ENCODE peak calls at places on chromosomes 4 and X, in eight cellular contexts. One of them, this sample, is unnamed.
A peak's percentile ranks its signal among the peaks of the same experiment; 100 is the strongest.

GRCh38 chrX:100654256-100654655 is 10.3 kb downstream of the SRPX2 start:
- DNase-seq in colonic mucosa: peak; percentile 50
- DNase-seq in left ventricle myocardium inferior: no peak
- DNase-seq in DND-41: no peak
- DNase-seq in heart right ventricle: no peak
- DNase-seq in ovary: no peak
- DNase-seq in neural progenitor cell: peak; percentile 9
- DNase-seq in IMR-90: peak; percentile 32
- DNase-seq in this sample: peak; percentile 30

GRCh38 chrX:16671005-16671404 is 21.0 kb downstream of the S100G start:
- DNase-seq in colonic mucosa: no peak
- DNase-seq in left ventricle myocardium inferior: no peak
- DNase-seq in DND-41: no peak
- DNase-seq in heart right ventricle: no peak
- DNase-seq in ovary: no peak
- DNase-seq in neural progenitor cell: peak; percentile 57
- DNase-seq in IMR-90: peak; percentile 72
- DNase-seq in this sample: no peak

GRCh38 chr4:147777456-147778091 is 45.7 kb downstream of the ARHGAP10 start:
- DNase-seq in colonic mucosa: no peak
- DNase-seq in left ventricle myocardium inferior: no peak
- DNase-seq in DND-41: no peak
- DNase-seq in heart right ventricle: no peak
- DNase-seq in ovary: no peak
- DNase-seq in neural progenitor cell: no peak
- DNase-seq in IMR-90: peak; percentile 34
- DNase-seq in this sample: no peak

GRCh38 chr4:48854982-48855381 is 24.1 kb downstream of the OCIAD1 start:
- DNase-seq in colonic mucosa: no peak
- DNase-seq in left ventricle myocardium inferior: no peak
- DNase-seq in DND-41: no peak
- DNase-seq in heart right ventricle: no peak
- DNase-seq in ovary: no peak
- DNase-seq in neural progenitor cell: no peak
- DNase-seq in IMR-90: no peak
- DNase-seq in this sample: no peak

GRCh38 chrX:69616520-69617203 is 749 bp downstream of the EDA start:
- DNase-seq in colonic mucosa: peak; percentile 20
- DNase-seq in left ventricle myocardium inferior: peak; percentile 33
- DNase-seq in DND-41: no peak
- DNase-seq in heart right ventricle: peak; percentile 6
- DNase-seq in ovary: peak; percentile 18
- DNase-seq in neural progenitor cell: peak; percentile 46
- DNase-seq in IMR-90: no peak
- DNase-seq in this sample: peak; percentile 13

GRCh38 chr4:46937493-46937892 is 28.4 kb upstream of the COX7B2 start:
- DNase-seq in colonic mucosa: no peak
- DNase-seq in left ventricle myocardium inferior: no peak
- DNase-seq in DND-41: no peak
- DNase-seq in heart right ventricle: no peak
- DNase-seq in ovary: no peak
- DNase-seq in neural progenitor cell: no peak
- DNase-seq in IMR-90: no peak
- DNase-seq in this sample: no peak

GRCh38 chr4:170581969-170582368 is 492.2 kb upstream of the AADAT start:
- DNase-seq in colonic mucosa: no peak
- DNase-seq in left ventricle myocardium inferior: no peak
- DNase-seq in DND-41: no peak
- DNase-seq in heart right ventricle: no peak
- DNase-seq in ovary: no peak
- DNase-seq in neural progenitor cell: no peak
- DNase-seq in IMR-90: no peak
- DNase-seq in this sample: no peak

GRCh38 chr4:107862658-107863057 is 37.9 kb downstream of the SGMS2 start:
- DNase-seq in colonic mucosa: peak; percentile 25
- DNase-seq in left ventricle myocardium inferior: no peak
- DNase-seq in DND-41: no peak
- DNase-seq in heart right ventricle: peak; percentile 9
- DNase-seq in ovary: no peak
- DNase-seq in neural progenitor cell: no peak
- DNase-seq in IMR-90: peak; percentile 63
- DNase-seq in this sample: no peak

GRCh38 chr4:101081695-101082369 is 265.5 kb downstream of the PPP3CA start:
- DNase-seq in colonic mucosa: no peak
- DNase-seq in left ventricle myocardium inferior: no peak
- DNase-seq in DND-41: no peak
- DNase-seq in heart right ventricle: no peak
- DNase-seq in ovary: no peak
- DNase-seq in neural progenitor cell: no peak
- DNase-seq in IMR-90: no peak
- DNase-seq in this sample: no peak

GRCh38 chr4:86329431-86329830 is 30.4 kb downstream of the MAPK10 start:
- DNase-seq in colonic mucosa: no peak
- DNase-seq in left ventricle myocardium inferior: no peak
- DNase-seq in DND-41: no peak
- DNase-seq in heart right ventricle: no peak
- DNase-seq in ovary: no peak
- DNase-seq in neural progenitor cell: no peak
- DNase-seq in IMR-90: no peak
- DNase-seq in this sample: no peak

GRCh38 chr4:56424697-56425514 is 10.5 kb downstream of the PPAT start:
- DNase-seq in colonic mucosa: peak; percentile 44
- DNase-seq in left ventricle myocardium inferior: no peak
- DNase-seq in DND-41: no peak
- DNase-seq in heart right ventricle: peak; percentile 30
- DNase-seq in ovary: no peak
- DNase-seq in neural progenitor cell: no peak
- DNase-seq in IMR-90: peak; percentile 45
- DNase-seq in this sample: no peak

GRCh38 chr4:10891866-10892265 is 207.3 kb upstream of the CLNK start:
- DNase-seq in colonic mucosa: no peak
- DNase-seq in left ventricle myocardium inferior: no peak
- DNase-seq in DND-41: no peak
- DNase-seq in heart right ventricle: no peak
- DNase-seq in ovary: no peak
- DNase-seq in neural progenitor cell: peak; percentile 16
- DNase-seq in IMR-90: no peak
- DNase-seq in this sample: peak; percentile 12

GRCh38 chr4:52173470-52174055 is 122.5 kb downstream of the SPATA18 start:
- DNase-seq in colonic mucosa: peak; percentile 22
- DNase-seq in left ventricle myocardium inferior: peak; percentile 64
- DNase-seq in DND-41: no peak
- DNase-seq in heart right ventricle: peak; percentile 69
- DNase-seq in ovary: peak; percentile 35
- DNase-seq in neural progenitor cell: no peak
- DNase-seq in IMR-90: no peak
- DNase-seq in this sample: no peak

GRCh38 chr4:137124278-137124932 is 407.9 kb downstream of the PCDH18 start:
- DNase-seq in colonic mucosa: no peak
- DNase-seq in left ventricle myocardium inferior: no peak
- DNase-seq in DND-41: no peak
- DNase-seq in heart right ventricle: peak; percentile 5
- DNase-seq in ovary: no peak
- DNase-seq in neural progenitor cell: peak; percentile 61
- DNase-seq in IMR-90: peak; percentile 79
- DNase-seq in this sample: peak; percentile 16

GRCh38 chr4:54902976-54903375 is 222.4 kb downstream of the KDR start:
- DNase-seq in colonic mucosa: no peak
- DNase-seq in left ventricle myocardium inferior: no peak
- DNase-seq in DND-41: no peak
- DNase-seq in heart right ventricle: no peak
- DNase-seq in ovary: no peak
- DNase-seq in neural progenitor cell: no peak
- DNase-seq in IMR-90: no peak
- DNase-seq in this sample: no peak

GRCh38 chr4:40283968-40284367 is 51.2 kb upstream of the CHRNA9 start:
- DNase-seq in colonic mucosa: no peak
- DNase-seq in left ventricle myocardium inferior: no peak
- DNase-seq in DND-41: peak; percentile 52
- DNase-seq in heart right ventricle: no peak
- DNase-seq in ovary: no peak
- DNase-seq in neural progenitor cell: no peak
- DNase-seq in IMR-90: no peak
- DNase-seq in this sample: no peak

GRCh38 chr4:127686656-127687055 is 43.5 kb upstream of the SLC25A31 start:
- DNase-seq in colonic mucosa: no peak
- DNase-seq in left ventricle myocardium inferior: no peak
- DNase-seq in DND-41: no peak
- DNase-seq in heart right ventricle: no peak
- DNase-seq in ovary: no peak
- DNase-seq in neural progenitor cell: no peak
- DNase-seq in IMR-90: peak; percentile 33
- DNase-seq in this sample: no peak

GRCh38 chrX:21509912-21510311 is 135.7 kb downstream of the CNKSR2 start:
- DNase-seq in colonic mucosa: no peak
- DNase-seq in left ventricle myocardium inferior: no peak
- DNase-seq in DND-41: no peak
- DNase-seq in heart right ventricle: no peak
- DNase-seq in ovary: no peak
- DNase-seq in neural progenitor cell: no peak
- DNase-seq in IMR-90: peak; percentile 65
- DNase-seq in this sample: no peak

GRCh38 chr4:48799157-48799556 is 19.1 kb upstream of the FRYL start:
- DNase-seq in colonic mucosa: no peak
- DNase-seq in left ventricle myocardium inferior: no peak
- DNase-seq in DND-41: no peak
- DNase-seq in heart right ventricle: no peak
- DNase-seq in ovary: no peak
- DNase-seq in neural progenitor cell: no peak
- DNase-seq in IMR-90: no peak
- DNase-seq in this sample: no peak

GRCh38 chrX:115226929-115227328 is 7.0 kb downstream of the LRCH2 start:
- DNase-seq in colonic mucosa: no peak
- DNase-seq in left ventricle myocardium inferior: no peak
- DNase-seq in DND-41: no peak
- DNase-seq in heart right ventricle: no peak
- DNase-seq in ovary: no peak
- DNase-seq in neural progenitor cell: peak; percentile 69
- DNase-seq in IMR-90: peak; percentile 28
- DNase-seq in this sample: peak; percentile 60

GRCh38 chr4:74796631-74797030 is 2.3 kb upstream of the BTC start:
- DNase-seq in colonic mucosa: no peak
- DNase-seq in left ventricle myocardium inferior: no peak
- DNase-seq in DND-41: no peak
- DNase-seq in heart right ventricle: no peak
- DNase-seq in ovary: no peak
- DNase-seq in neural progenitor cell: no peak
- DNase-seq in IMR-90: no peak
- DNase-seq in this sample: no peak

GRCh38 chr4:74789518-74789917 is 4.8 kb downstream of the BTC start:
- DNase-seq in colonic mucosa: no peak
- DNase-seq in left ventricle myocardium inferior: no peak
- DNase-seq in DND-41: no peak
- DNase-seq in heart right ventricle: no peak
- DNase-seq in ovary: no peak
- DNase-seq in neural progenitor cell: no peak
- DNase-seq in IMR-90: no peak
- DNase-seq in this sample: no peak

GRCh38 chr4:74790652-74791051 is 3.7 kb downstream of the BTC start:
- DNase-seq in colonic mucosa: no peak
- DNase-seq in left ventricle myocardium inferior: no peak
- DNase-seq in DND-41: no peak
- DNase-seq in heart right ventricle: no peak
- DNase-seq in ovary: no peak
- DNase-seq in neural progenitor cell: no peak
- DNase-seq in IMR-90: no peak
- DNase-seq in this sample: no peak

GRCh38 chr4:74793757-74794340 is 474 bp downstream of the BTC start:
- DNase-seq in colonic mucosa: peak; percentile 76
- DNase-seq in left ventricle myocardium inferior: no peak
- DNase-seq in DND-41: no peak
- DNase-seq in heart right ventricle: peak; percentile 9
- DNase-seq in ovary: peak; percentile 33
- DNase-seq in neural progenitor cell: peak; percentile 63
- DNase-seq in IMR-90: no peak
- DNase-seq in this sample: peak; percentile 86

GRCh38 chr4:74794341-74794801 is at the start of gene BTC:
- DNase-seq in colonic mucosa: peak; percentile 84
- DNase-seq in left ventricle myocardium inferior: no peak
- DNase-seq in DND-41: no peak
- DNase-seq in heart right ventricle: peak; percentile 18
- DNase-seq in ovary: no peak
- DNase-seq in neural progenitor cell: peak; percentile 24
- DNase-seq in IMR-90: no peak
- DNase-seq in this sample: peak; percentile 73
- TF ChIP-seq CTCF in colonic mucosa: peak; percentile 42
- TF ChIP-seq CTCF in left ventricle myocardium inferior: peak; percentile 38
- TF ChIP-seq CTCF in DND-41: no peak
- TF ChIP-seq CTCF in heart right ventricle: peak; percentile 25
- TF ChIP-seq CTCF in ovary: no peak
- TF ChIP-seq CTCF in neural progenitor cell: peak; percentile 17
- TF ChIP-seq CTCF in IMR-90: peak; percentile 9
- TF ChIP-seq CTCF in this sample: peak; percentile 73

GRCh38 chrX:31222946-31223345 is 151.1 kb upstream of the FTHL17 start:
- DNase-seq in colonic mucosa: no peak
- DNase-seq in left ventricle myocardium inferior: no peak
- DNase-seq in DND-41: no peak
- DNase-seq in heart right ventricle: no peak
- DNase-seq in ovary: no peak
- DNase-seq in neural progenitor cell: no peak
- DNase-seq in IMR-90: no peak
- DNase-seq in this sample: no peak
- H3K27me3 ChIP-seq in colonic mucosa: no peaks in the 10 kb centered on the region
- H3K27me3 ChIP-seq in left ventricle myocardium inferior: no peaks in the 10 kb centered on the region
- H3K27me3 ChIP-seq in DND-41: no peaks in the 10 kb centered on the region
- H3K27me3 ChIP-seq in heart right ventricle: no peaks in the 10 kb centered on the region
- H3K27me3 ChIP-seq in ovary: no peaks in the 10 kb centered on the region
- H3K27me3 ChIP-seq in neural progenitor cell: no peaks in the 10 kb centered on the region
- H3K27me3 ChIP-seq in IMR-90: no peaks in the 10 kb centered on the region
- H3K27me3 ChIP-seq in this sample: no peaks in the 10 kb centered on the region

GRCh38 chr4:7418131-7418943 is 16.4 kb downstream of the PSAPL1 start:
- DNase-seq in colonic mucosa: no peak
- DNase-seq in left ventricle myocardium inferior: peak; percentile 1
- DNase-seq in DND-41: no peak
- DNase-seq in heart right ventricle: no peak
- DNase-seq in ovary: peak; percentile 1
- DNase-seq in neural progenitor cell: no peak
- DNase-seq in IMR-90: no peak
- DNase-seq in this sample: peak; percentile 3
- TF ChIP-seq CTCF in colonic mucosa: no peak
- TF ChIP-seq CTCF in left ventricle myocardium inferior: no peak
- TF ChIP-seq CTCF in DND-41: peak; percentile 4
- TF ChIP-seq CTCF in heart right ventricle: no peak
- TF ChIP-seq CTCF in ovary: no peak
- TF ChIP-seq CTCF in neural progenitor cell: no peak
- TF ChIP-seq CTCF in IMR-90: no peak
- TF ChIP-seq CTCF in this sample: no peak

GRCh38 chr4:32226733-32227132 is 1506.6 kb downstream of the PCDH7 start:
- DNase-seq in colonic mucosa: no peak
- DNase-seq in left ventricle myocardium inferior: no peak
- DNase-seq in DND-41: no peak
- DNase-seq in heart right ventricle: no peak
- DNase-seq in ovary: no peak
- DNase-seq in neural progenitor cell: no peak
- DNase-seq in IMR-90: no peak
- DNase-seq in this sample: no peak

DNA sequence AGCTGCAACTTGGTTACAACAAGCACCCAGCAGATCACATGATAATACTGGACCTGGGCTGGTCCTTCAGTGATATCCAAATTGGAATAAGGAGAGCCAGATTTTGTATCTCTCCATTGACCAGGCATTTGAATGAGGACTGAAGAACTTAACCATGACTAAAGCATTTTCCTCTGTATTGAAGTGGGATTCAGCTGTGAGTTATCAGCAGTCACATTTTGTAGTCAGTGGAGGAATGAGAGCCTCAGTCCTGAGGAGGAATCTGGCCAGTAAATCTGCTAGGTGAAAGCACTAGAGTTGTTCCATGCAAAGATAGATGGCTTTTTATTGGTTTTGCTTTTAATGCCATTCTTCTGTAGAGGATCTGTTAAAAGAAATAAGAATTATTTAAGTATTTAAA is 1506.0 kb downstream of the PCDH7 start:
- DNase-seq in colonic mucosa: no peak
- DNase-seq in left ventricle myocardium inferior: no peak
- DNase-seq in DND-41: no peak
- DNase-seq in heart right ventricle: no peak
- DNase-seq in ovary: no peak
- DNase-seq in neural progenitor cell: no peak
- DNase-seq in IMR-90: peak; percentile 56
- DNase-seq in this sample: no peak
- H3K27me3 ChIP-seq in colonic mucosa: no peaks in the 10 kb centered on the region
- H3K27me3 ChIP-seq in left ventricle myocardium inferior: no peaks in the 10 kb centered on the region
- H3K27me3 ChIP-seq in DND-41: no peaks in the 10 kb centered on the region
- H3K27me3 ChIP-seq in heart right ventricle: no peaks in the 10 kb centered on the region
- H3K27me3 ChIP-seq in ovary: no peaks in the 10 kb centered on the region
- H3K27me3 ChIP-seq in neural progenitor cell: no peaks in the 10 kb centered on the region
- H3K27me3 ChIP-seq in IMR-90: no peaks in the 10 kb centered on the region
- H3K27me3 ChIP-seq in this sample: no peaks in the 10 kb centered on the region

This sample was measured in WERI-Rb-1.